ENCODE peak calls at places on chromosomes 13 and 19, in five cellular contexts. One of them, this sample, is unnamed.

GRCh38 chr13:107211073-107211472 is 643.1 kb upstream of the ARGLU1 start:
- DNase-seq in nucleus accumbens: peak
- DNase-seq in AG20443: peak
- DNase-seq in GM04503: peak
- DNase-seq in fibroblast of gingiva: peak
- DNase-seq in this sample: peak

GRCh38 chr19:8367327-8368001 is 3.5 kb downstream of the ANGPTL4 start:
- DNase-seq in GM04503: peak
- DNase-seq in AG20443: peak
- DNase-seq in fibroblast of gingiva: peak
- DNase-seq in nucleus accumbens: peak
- DNase-seq in this sample: peak

GRCh38 chr13:91248249-91248648 is 99.2 kb upstream of the MIR17HG start:
- DNase-seq in AG20443: no peak
- DNase-seq in GM04503: no peak
- DNase-seq in fibroblast of gingiva: no peak
- DNase-seq in nucleus accumbens: no peak
- DNase-seq in this sample: no peak

GRCh38 chr13:51844862-51845573 is at the start of gene TMEM272:
- DNase-seq in nucleus accumbens: peak
- DNase-seq in GM04503: no peak
- DNase-seq in AG20443: peak
- DNase-seq in fibroblast of gingiva: no peak
- DNase-seq in this sample: peak

GRCh38 chr13:41960195-41960699 is 662 bp downstream of the VWA8 start:
- DNase-seq in fibroblast of gingiva: peak
- DNase-seq in nucleus accumbens: no peak
- DNase-seq in GM04503: no peak
- DNase-seq in AG20443: peak
- DNase-seq in this sample: no peak

GRCh38 chr19:53467503-53468262 is at the start of gene ZNF813:
- DNase-seq in AG20443: peak
- DNase-seq in nucleus accumbens: peak
- DNase-seq in fibroblast of gingiva: peak
- DNase-seq in GM04503: peak
- DNase-seq in this sample: peak

GRCh38 chr13:71591380-71591779 is 275.6 kb downstream of the DACH1 start:
- DNase-seq in nucleus accumbens: no peak
- DNase-seq in fibroblast of gingiva: no peak
- DNase-seq in GM04503: no peak
- DNase-seq in AG20443: no peak
- DNase-seq in this sample: no peak

GRCh38 chr19:18274303-18274775 is at the start of gene IQCN:
- DNase-seq in GM04503: no peak
- DNase-seq in fibroblast of gingiva: peak
- DNase-seq in AG20443: peak
- DNase-seq in nucleus accumbens: no peak
- DNase-seq in this sample: no peak

GRCh38 chr13:79805317-79805716 is 324.4 kb downstream of the NDFIP2 start:
- DNase-seq in AG20443: no peak
- DNase-seq in GM04503: no peak
- DNase-seq in nucleus accumbens: no peak
- DNase-seq in fibroblast of gingiva: no peak
- DNase-seq in this sample: peak

GRCh38 chr13:75494491-75494890 is 12.5 kb upstream of the TBC1D4 start:
- DNase-seq in fibroblast of gingiva: no peak
- DNase-seq in GM04503: no peak
- DNase-seq in AG20443: peak
- DNase-seq in nucleus accumbens: no peak
- DNase-seq in this sample: no peak

GRCh38 chr13:20134732-20135131 is 26.1 kb downstream of the GJA3 start:
- DNase-seq in GM04503: no peak
- DNase-seq in AG20443: no peak
- DNase-seq in fibroblast of gingiva: no peak
- DNase-seq in nucleus accumbens: no peak
- DNase-seq in this sample: no peak